ENCODE peak calls at places on chromosomes 13 and 19, in four cellular contexts. H, D, A and C are unnamed samples.

GRCh38 chr19:2944775-2945574 is at the start of gene ZNF77:
- DNase-seq in H (peak), D (peak), A (peak), C (peak)

GRCh38 chr13:76425930-76426329 is 460.3 kb downstream of the KCTD12 start:
- DNase-seq in H (no peak), D (no peak), A (no peak), C (no peak)

GRCh38 chr19:8334458-8335342 is 8.4 kb downstream of the KANK3 start:
- DNase-seq in H (peak), D (no peak), A (peak), C (peak)

GRCh38 chr19:44548736-44549135 is 19.3 kb upstream of the CEACAM20 start:
- DNase-seq in H (no peak), D (no peak), A (no peak), C (no peak)

GRCh38 chr19:11373166-11373884 is 1.1 kb upstream of the SWSAP1 start:
- DNase-seq in H (no peak), D (no peak), A (no peak), C (peak)

GRCh38 chr13:74077375-74077774 is 56.8 kb downstream of the KLF12 start:
- DNase-seq in H (no peak), D (no peak), A (no peak), C (no peak)

GRCh38 chr13:39810091-39810877 is 154.8 kb downstream of the COG6 start:
- DNase-seq in H (no peak), D (no peak), A (no peak), C (no peak)

GRCh38 chr19:19461671-19462622 is 53.4 kb downstream of the TSSK6 start:
- DNase-seq in H (peak), D (no peak), A (peak), C (peak)

GRCh38 chr13:41418027-41418426 is 39.3 kb upstream of the RGCC start:
- DNase-seq in H (no peak), D (no peak), A (no peak), C (no peak)

GRCh38 chr13:40613954-40614353 is 52.5 kb downstream of the FOXO1 start:
- DNase-seq in H (no peak), D (no peak), A (no peak), C (no peak)

GRCh38 chr19:18097217-18097992 is at the start of gene MAST3:
- DNase-seq in H (peak), D (peak), A (peak), C (peak)

GRCh38 chr19:37565370-37565669 is 29.3 kb downstream of the ZNF571 start:
- DNase-seq in H (no peak), D (no peak), A (no peak), C (no peak)

GRCh38 chr19:18167975-18168645 is 5.5 kb upstream of the IFI30 start:
- DNase-seq in H (peak), D (no peak), A (no peak), C (peak)

GRCh38 chr19:16841391-16841926 is 12.3 kb downstream of the SIN3B start:
- DNase-seq in H (no peak), D (no peak), A (no peak), C (no peak)

GRCh38 chr19:49498475-49498874 is 2.2 kb downstream of the RPS11 start:
- DNase-seq in H (no peak), D (no peak), A (no peak), C (no peak)

GRCh38 chr19:37303591-37304171 is 67.2 kb upstream of the ZNF527 start:
- DNase-seq in H (no peak), D (no peak), A (no peak), C (no peak)

GRCh38 chr13:48571121-48571901 is 38.4 kb upstream of the RCBTB2 start:
- DNase-seq in H (no peak), D (no peak), A (no peak), C (no peak)

GRCh38 chr19:50258918-50259372 is 55.5 kb downstream of the MYH14 start:
- DNase-seq in H (peak), D (no peak), A (no peak), C (peak)

GRCh38 chr13:44764334-44764733 is 188.2 kb upstream of the TSC22D1 start:
- DNase-seq in H (no peak), D (no peak), A (no peak), C (peak)

GRCh38 chr19:11606484-11606883 is 9.2 kb downstream of the ZNF627 start:
- DNase-seq in H (no peak), D (no peak), A (no peak), C (no peak)

GRCh38 chr19:5624154-5624663 is 1.3 kb downstream of the SAFB start:
- DNase-seq in H (peak), D (no peak), A (no peak), C (peak)

GRCh38 chr19:5680083-5680436 is 256 bp downstream of the MICOS13 start:
- DNase-seq in H (no peak), D (no peak), A (no peak), C (peak)

GRCh38 chr19:58558623-58559274 is 338 bp upstream of the UBE2M start:
- DNase-seq in H (peak), D (peak), A (peak), C (peak)

GRCh38 chr19:32692727-32693061 is 1.1 kb downstream of the NUDT19 start:
- DNase-seq in H (no peak), D (no peak), A (no peak), C (no peak)

GRCh38 chr19:48501961-48502719 is 9.5 kb downstream of the LMTK3 start:
- DNase-seq in H (peak), D (peak), A (peak), C (peak)

GRCh38 chr13:73957889-73958288 is 176.3 kb downstream of the KLF12 start:
- DNase-seq in H (no peak), D (no peak), A (no peak), C (no peak)

GRCh38 chr13:97274782-97275252 is 52.7 kb downstream of the MBNL2 start:
- DNase-seq in H (no peak), D (no peak), A (peak), C (no peak)

GRCh38 chr19:10219678-10220077 is 11.5 kb downstream of the S1PR2 start:
- DNase-seq in H (no peak), D (peak), A (peak), C (peak)

GRCh38 chr13:19151581-19152263 is 29.9 kb downstream of the TUBA3C start:
- DNase-seq in H (no peak), D (no peak), A (no peak), C (no peak)

GRCh38 chr19:6524326-6524725 is 6.5 kb upstream of the TNFSF9 start:
- DNase-seq in H (no peak), D (no peak), A (no peak), C (no peak)

GRCh38 chr19:3611841-3612240 is 5.2 kb upstream of the TBXA2R start:
- DNase-seq in H (no peak), D (no peak), A (no peak), C (no peak)

GRCh38 chr13:113078895-113079720 is 26.5 kb upstream of the F7 start:
- DNase-seq in H (no peak), D (no peak), A (no peak), C (no peak)

GRCh38 chr13:91544723-91545122 is 146.3 kb downstream of the GPC5 start:
- DNase-seq in H (no peak), D (no peak), A (peak), C (peak)

GRCh38 chr19:14686411-14686810 is 3.4 kb upstream of the ZNF333 start:
- DNase-seq in H (no peak), D (no peak), A (peak), C (peak)

GRCh38 chr19:9362905-9363304 is at the start of gene ZNF177:
- DNase-seq in H (no peak), D (no peak), A (no peak), C (peak)

DNA sequence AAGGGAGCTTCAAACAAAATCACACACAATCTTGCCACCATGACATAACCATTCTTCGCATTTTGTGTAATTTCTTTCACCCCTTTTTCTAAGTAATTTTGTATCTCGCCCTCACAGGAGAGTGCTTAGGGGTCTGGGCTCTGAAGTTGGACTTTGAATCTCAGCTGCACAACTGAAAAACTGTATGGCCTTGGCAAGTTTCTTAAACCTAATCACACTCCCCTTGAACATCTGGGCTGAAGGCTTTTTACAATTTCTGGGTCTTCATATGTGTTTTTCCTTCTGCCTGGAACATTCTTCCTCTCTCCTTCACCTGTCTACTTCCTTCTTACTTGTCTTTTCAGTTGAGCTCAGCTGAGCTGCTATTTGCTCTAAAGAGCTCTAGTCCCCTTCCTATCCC is 24.3 kb upstream of the CPB2 start:
- DNase-seq in H (no peak), D (no peak), A (no peak), C (no peak)
- H3K27ac ChIP-seq in H (no peak), D (no peak), A (no peak), C (no peak)

GRCh38 chr13:95970878-95971277 is 82.3 kb downstream of the UGGT2 start:
- DNase-seq in H (no peak), D (no peak), A (no peak), C (peak)
- TF ChIP-seq CREB1 in H (no peak), D (no peak), A (no peak), C (no peak)

DNA sequence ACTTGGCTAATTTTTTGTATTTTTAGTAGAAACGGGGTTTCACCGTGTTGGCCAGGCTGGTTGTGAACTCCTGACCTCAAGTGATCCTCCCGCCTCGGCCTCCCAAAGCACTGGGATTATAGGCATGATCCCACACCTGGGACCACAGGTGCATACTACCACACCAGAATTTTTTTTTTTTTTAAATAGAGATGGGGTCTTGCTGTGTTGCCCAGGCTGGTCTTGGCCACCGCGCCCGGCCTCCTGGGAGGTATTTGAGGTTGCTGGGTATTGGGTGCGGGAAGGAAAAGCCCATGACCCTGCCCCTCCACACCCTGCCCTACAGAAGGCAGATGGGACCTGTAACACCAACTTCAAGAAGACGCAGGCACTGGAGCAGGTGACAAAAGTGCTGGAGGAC is 13.6 kb downstream of the ACTMAP start:
- DNase-seq in H (no peak), D (no peak), A (no peak), C (no peak)
- H3K27ac ChIP-seq in H (no peak), D (no peak), A (no peak), C (no peak)

DNA sequence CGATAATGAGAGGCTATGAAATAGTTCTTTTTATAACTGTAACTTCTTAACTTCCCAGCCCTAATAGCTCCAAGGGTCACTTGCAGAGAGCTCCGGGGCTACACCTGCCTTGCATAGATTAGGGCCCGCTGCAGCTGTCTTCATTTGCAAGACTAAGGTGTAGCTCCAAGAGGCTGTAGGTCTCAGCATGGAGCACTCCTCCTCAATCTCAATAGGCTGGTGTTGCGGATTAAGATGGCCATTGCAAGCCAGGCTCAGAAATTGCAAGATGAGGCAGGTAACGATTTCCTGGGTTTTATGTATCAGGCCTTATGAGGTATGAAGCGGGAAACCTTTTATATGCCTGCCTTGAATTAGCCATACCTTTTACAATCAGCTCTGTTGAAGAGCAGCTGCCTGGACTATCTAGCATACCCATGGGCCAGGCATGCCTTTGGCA is 185.7 kb downstream of the TM9SF2 start:
- DNase-seq in H (peak), D (no peak), A (no peak), C (peak)
- TF ChIP-seq CREB1 in H (no peak), D (no peak), A (no peak), C (peak)

DNA sequence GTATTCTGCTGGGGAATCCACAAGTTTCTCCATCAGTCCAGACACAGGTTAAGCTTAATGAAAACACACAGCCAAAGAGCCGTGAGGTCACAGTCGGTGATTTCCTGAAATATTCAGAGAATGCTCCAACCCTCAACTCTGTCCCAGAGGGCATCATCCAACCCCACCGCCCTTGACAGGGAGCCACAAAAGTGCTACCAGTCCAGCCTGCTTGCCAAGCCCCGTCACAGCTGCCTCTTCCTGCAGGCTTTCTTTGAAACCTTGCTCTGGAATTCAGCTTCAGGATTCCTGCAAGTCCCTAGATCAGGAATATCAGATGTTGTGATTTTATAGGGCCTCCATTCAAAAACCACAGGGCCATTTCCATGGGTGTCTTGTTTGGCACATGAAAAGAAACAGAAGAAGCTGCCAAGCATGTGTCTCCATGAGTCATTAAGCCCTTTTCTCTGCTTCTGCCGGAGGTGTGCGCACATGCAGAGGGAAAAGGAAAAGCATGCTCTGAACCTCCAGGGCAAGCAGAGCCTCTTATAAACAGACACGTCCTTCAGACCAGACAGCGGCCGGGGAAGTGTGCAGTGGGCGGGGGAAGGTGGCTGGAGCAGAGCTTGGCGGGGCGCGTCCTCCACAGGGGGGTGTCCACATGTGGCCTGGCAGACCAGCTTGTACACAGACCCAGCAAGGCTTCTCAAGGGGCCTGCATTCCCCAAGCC is 164.7 kb downstream of the KATNAL1 start:
- DNase-seq in H (no peak), D (no peak), A (peak), C (peak)
- H3K27ac ChIP-seq in H (no peak), D (peak), A (no peak), C (no peak)

GRCh38 chr19:1796395-1797142 is 15.5 kb downstream of the ATP8B3 start:
- DNase-seq in H (no peak), D (no peak), A (no peak), C (no peak)

GRCh38 chr19:1805401-1806183 is 6.5 kb downstream of the ATP8B3 start:
- DNase-seq in H (no peak), D (no peak), A (no peak), C (no peak)

GRCh38 chr19:1794424-1795185 is 17.5 kb downstream of the ATP8B3 start:
- DNase-seq in H (no peak), D (no peak), A (no peak), C (peak)

GRCh38 chr19:1804858-1805257 is 7.2 kb downstream of the ATP8B3 start:
- DNase-seq in H (no peak), D (no peak), A (no peak), C (no peak)

DNA sequence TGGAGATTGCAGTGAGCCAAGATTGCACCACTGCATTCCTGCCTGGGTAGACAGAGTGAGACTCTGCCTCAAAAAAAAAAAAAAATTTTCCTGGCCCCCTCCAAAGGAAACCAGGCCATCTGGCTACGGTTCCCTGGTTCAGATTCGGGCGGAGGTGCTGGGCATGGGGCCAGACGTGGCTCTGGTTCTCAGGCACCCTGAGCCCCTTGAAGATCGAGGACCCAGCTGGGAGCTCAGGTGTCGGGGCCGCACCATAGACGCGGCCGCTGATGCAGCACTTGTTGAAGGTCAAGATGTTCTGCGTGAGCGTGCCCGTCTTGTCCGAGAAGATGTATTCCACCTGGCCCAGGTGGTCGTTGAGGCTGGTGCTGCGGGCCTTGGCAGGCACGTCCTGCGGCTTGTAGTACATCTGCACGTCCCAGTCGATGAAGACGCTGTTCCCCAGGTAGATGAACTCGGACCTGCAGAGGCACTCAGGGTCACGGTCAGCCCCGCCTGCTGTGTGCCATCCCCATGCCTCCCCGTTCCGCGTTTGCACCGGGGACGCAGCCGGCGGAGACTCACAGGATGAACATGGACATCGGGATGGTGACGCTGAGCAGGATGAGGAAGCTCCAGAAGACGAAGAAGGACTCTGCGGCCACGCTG is 12.3 kb downstream of the ATP8B3 start:
- DNase-seq in H (no peak), D (no peak), A (no peak), C (no peak)
- TF ChIP-seq CREB1 in H (no peak), D (no peak), A (no peak), C (no peak)

DNA sequence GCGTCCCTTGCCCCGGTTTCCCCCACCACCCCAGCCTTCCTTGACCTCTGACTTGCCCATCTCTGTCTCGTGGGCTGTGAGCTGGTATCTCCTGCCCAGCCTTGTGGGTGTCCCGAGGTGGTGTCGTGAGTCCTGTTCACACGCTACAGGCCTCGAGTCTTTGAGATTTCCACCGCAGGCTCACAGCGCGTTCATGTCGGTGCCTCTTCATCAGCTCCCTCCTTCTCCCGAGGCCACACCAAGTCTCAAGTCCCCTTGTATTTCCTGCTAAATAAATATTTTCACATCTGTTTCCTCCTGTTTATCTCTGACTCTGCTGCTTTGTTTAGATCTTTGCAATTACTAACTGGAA is 130.3 kb upstream of the RNF113B start:
- DNase-seq in H (no peak), D (no peak), A (no peak), C (no peak)
- H3K27ac ChIP-seq in H (no peak), D (no peak), A (peak), C (peak)